ENCODE peak calls at places on chromosomes 12 and 14, in six cellular contexts. One of them, this sample, is unnamed.

GRCh38 chr12:32397703-32398102 is 1.7 kb upstream of the FGD4 start:
- DNase-seq in prostate gland: no peak
- DNase-seq in MG63: no peak
- DNase-seq in posterior cingulate gyrus: no peak
- DNase-seq in cerebellar cortex: no peak
- DNase-seq in NCI-H2171 treated with DMSO at 0.1 percent for 48 hours: no peak
- DNase-seq in this sample: no peak

GRCh38 chr12:5376591-5377207 is 55.2 kb upstream of the NTF3 start:
- DNase-seq in cerebellar cortex: no peak
- DNase-seq in prostate gland: peak
- DNase-seq in NCI-H2171 treated with DMSO at 0.1 percent for 48 hours: peak
- DNase-seq in posterior cingulate gyrus: no peak
- DNase-seq in MG63: no peak
- DNase-seq in this sample: peak

GRCh38 chr12:92987846-92988621 is 58.9 kb upstream of the EEA1 start:
- DNase-seq in cerebellar cortex: no peak
- DNase-seq in NCI-H2171 treated with DMSO at 0.1 percent for 48 hours: no peak
- DNase-seq in posterior cingulate gyrus: no peak
- DNase-seq in MG63: no peak
- DNase-seq in prostate gland: no peak
- DNase-seq in this sample: peak

GRCh38 chr12:88876867-88877266 is 296.6 kb upstream of the KITLG start:
- DNase-seq in NCI-H2171 treated with DMSO at 0.1 percent for 48 hours: no peak
- DNase-seq in MG63: no peak
- DNase-seq in cerebellar cortex: no peak
- DNase-seq in posterior cingulate gyrus: no peak
- DNase-seq in prostate gland: no peak
- DNase-seq in this sample: no peak

GRCh38 chr12:48739618-48740269 is 23.2 kb upstream of the CCNT1 start:
- DNase-seq in prostate gland: no peak
- DNase-seq in MG63: no peak
- DNase-seq in cerebellar cortex: no peak
- DNase-seq in posterior cingulate gyrus: no peak
- DNase-seq in NCI-H2171 treated with DMSO at 0.1 percent for 48 hours: no peak
- DNase-seq in this sample: no peak

GRCh38 chr14:65798216-65798615 is 385.7 kb downstream of the FUT8 start:
- DNase-seq in posterior cingulate gyrus: no peak
- DNase-seq in prostate gland: no peak
- DNase-seq in cerebellar cortex: peak
- DNase-seq in NCI-H2171 treated with DMSO at 0.1 percent for 48 hours: no peak
- DNase-seq in MG63: no peak
- DNase-seq in this sample: no peak

GRCh38 chr12:54374555-54375257 is 9.8 kb downstream of the ZNF385A start:
- DNase-seq in NCI-H2171 treated with DMSO at 0.1 percent for 48 hours: no peak
- DNase-seq in posterior cingulate gyrus: no peak
- DNase-seq in MG63: no peak
- DNase-seq in cerebellar cortex: no peak
- DNase-seq in prostate gland: no peak
- DNase-seq in this sample: no peak

GRCh38 chr12:111444706-111445310 is 39.1 kb downstream of the SH2B3 start:
- DNase-seq in cerebellar cortex: no peak
- DNase-seq in prostate gland: no peak
- DNase-seq in posterior cingulate gyrus: peak
- DNase-seq in NCI-H2171 treated with DMSO at 0.1 percent for 48 hours: no peak
- DNase-seq in MG63: no peak
- DNase-seq in this sample: peak

GRCh38 chr12:95790025-95790911 is at the start of gene NTN4:
- DNase-seq in NCI-H2171 treated with DMSO at 0.1 percent for 48 hours: peak
- DNase-seq in cerebellar cortex: no peak
- DNase-seq in posterior cingulate gyrus: no peak
- DNase-seq in MG63: peak
- DNase-seq in prostate gland: peak
- DNase-seq in this sample: peak

GRCh38 chr14:37587881-37588666 is 7.0 kb downstream of the FOXA1 start:
- DNase-seq in cerebellar cortex: no peak
- DNase-seq in NCI-H2171 treated with DMSO at 0.1 percent for 48 hours: no peak
- DNase-seq in MG63: peak
- DNase-seq in posterior cingulate gyrus: no peak
- DNase-seq in prostate gland: no peak
- DNase-seq in this sample: no peak

GRCh38 chr12:11946161-11946560 is 124.6 kb upstream of the BCL2L14 start:
- DNase-seq in NCI-H2171 treated with DMSO at 0.1 percent for 48 hours: no peak
- DNase-seq in cerebellar cortex: no peak
- DNase-seq in prostate gland: no peak
- DNase-seq in MG63: no peak
- DNase-seq in posterior cingulate gyrus: no peak
- DNase-seq in this sample: no peak

GRCh38 chr14:101178184-101179072 is 274.9 kb upstream of the RTL1 start:
- DNase-seq in NCI-H2171 treated with DMSO at 0.1 percent for 48 hours: no peak
- DNase-seq in cerebellar cortex: no peak
- DNase-seq in MG63: no peak
- DNase-seq in prostate gland: no peak
- DNase-seq in posterior cingulate gyrus: no peak
- DNase-seq in this sample: no peak

GRCh38 chr12:112515868-112516267 is 97.1 kb downstream of the PTPN11 start:
- DNase-seq in cerebellar cortex: no peak
- DNase-seq in prostate gland: no peak
- DNase-seq in MG63: no peak
- DNase-seq in posterior cingulate gyrus: no peak
- DNase-seq in NCI-H2171 treated with DMSO at 0.1 percent for 48 hours: no peak
- DNase-seq in this sample: no peak

GRCh38 chr12:98422359-98422758 is 93.0 kb upstream of the TMPO start:
- DNase-seq in cerebellar cortex: no peak
- DNase-seq in MG63: no peak
- DNase-seq in posterior cingulate gyrus: no peak
- DNase-seq in prostate gland: no peak
- DNase-seq in NCI-H2171 treated with DMSO at 0.1 percent for 48 hours: no peak
- DNase-seq in this sample: no peak

GRCh38 chr14:54654600-54654999 is 87.7 kb downstream of the SAMD4A start:
- DNase-seq in MG63: no peak
- DNase-seq in posterior cingulate gyrus: no peak
- DNase-seq in NCI-H2171 treated with DMSO at 0.1 percent for 48 hours: no peak
- DNase-seq in prostate gland: no peak
- DNase-seq in cerebellar cortex: no peak
- DNase-seq in this sample: no peak

GRCh38 chr14:60247994-60248696 is 876 bp upstream of the PPM1A start:
- DNase-seq in posterior cingulate gyrus: peak
- DNase-seq in NCI-H2171 treated with DMSO at 0.1 percent for 48 hours: peak
- DNase-seq in MG63: peak
- DNase-seq in cerebellar cortex: peak
- DNase-seq in prostate gland: peak
- DNase-seq in this sample: peak